ENCODE peak calls at places on chromosomes 4 and X, in six cellular contexts. L is stomach, T is endothelial cell, Q is mucosa of descending colon, O is upper lobe of right lung, Z is AG09319. E is an unnamed sample.

GRCh38 chrX:53598169-53598568 is 88.3 kb downstream of the HUWE1 start:
- DNase-seq in L (no peak), O (no peak), Z (no peak), Q (no peak), T (no peak), E (no peak)

GRCh38 chrX:149060921-149061320 is 444.2 kb downstream of the IDS start:
- DNase-seq in L (no peak), O (no peak), T (no peak), Z (peak; percentile 4), Q (no peak), E (no peak)

GRCh38 chrX:133986008-133986683 is 752 bp upstream of the GPC3 start:
- DNase-seq in O (no peak), Z (no peak), T (no peak), Q (no peak), L (no peak), E (no peak)

GRCh38 chrX:48938721-48939416 is 18.5 kb downstream of the OTUD5 start:
- DNase-seq in L (no peak), Q (no peak), O (no peak), T (no peak), Z (no peak), E (no peak)

GRCh38 chr4:160180206-160180605 is 1077.3 kb downstream of the RAPGEF2 start:
- DNase-seq in O (no peak), T (no peak), L (no peak), Q (no peak), Z (no peak), E (no peak)

GRCh38 chrX:136049608-136050007 is 64.4 kb downstream of the SLC9A6 start:
- DNase-seq in Q (no peak), O (no peak), T (no peak), L (no peak), Z (no peak), E (no peak)

GRCh38 chr4:81607947-81608346 is 136.2 kb upstream of the RASGEF1B start:
- DNase-seq in T (no peak), O (no peak), Q (no peak), Z (no peak), L (no peak), E (peak; percentile 54)

GRCh38 chr4:72496119-72496518 is 72.9 kb downstream of the ADAMTS3 start:
- DNase-seq in Q (no peak), L (no peak), O (no peak), Z (no peak), T (no peak), E (no peak)

GRCh38 chrX:133537142-133537541 is 121.9 kb upstream of the GPC4 start:
- DNase-seq in L (no peak), Z (no peak), Q (no peak), O (no peak), T (no peak), E (no peak)

GRCh38 chrX:98350940-98351339 is 1467.2 kb downstream of the RPA4 start:
- DNase-seq in Z (no peak), O (no peak), Q (no peak), L (no peak), T (no peak), E (no peak)

GRCh38 chr4:70601422-70602039 is 9.5 kb downstream of the AMBN start:
- DNase-seq in Z (peak; percentile 31), L (peak; percentile 53), O (peak; percentile 64), T (peak; percentile 64), Q (peak; percentile 51), E (peak; percentile 62)

GRCh38 chr4:8912506-8912905 is 40.9 kb upstream of the HMX1 start:
- DNase-seq in Q (no peak), Z (no peak), T (no peak), L (peak; percentile 14), O (no peak), E (no peak)

GRCh38 chrX:130216312-130216711 is 44.5 kb downstream of the RAB33A start:
- DNase-seq in T (no peak), L (no peak), Z (no peak), O (no peak), Q (no peak), E (no peak)

GRCh38 chr4:108219998-108220397 is 51.3 kb upstream of the LEF1 start:
- DNase-seq in T (no peak), O (no peak), Q (no peak), Z (no peak), L (no peak), E (no peak)

GRCh38 chrX:2676794-2677675 is 14.1 kb upstream of the CD99 start:
- DNase-seq in Z (no peak), Q (peak; percentile 33), O (no peak), T (no peak), L (no peak), E (no peak)

GRCh38 chr4:102758241-102758871 is 2.4 kb downstream of the MANBA start:
- DNase-seq in Z (no peak), L (no peak), O (no peak), Q (no peak), T (no peak), E (no peak)

GRCh38 chr4:139728840-139729239 is 63.2 kb downstream of the MGST2 start:
- DNase-seq in Q (peak; percentile 51), T (no peak), Z (no peak), L (peak; percentile 66), O (no peak), E (no peak)

GRCh38 chrX:47209508-47210238 is 8.8 kb upstream of the CDK16 start:
- DNase-seq in Z (no peak), T (no peak), Q (no peak), O (no peak), L (no peak), E (no peak)

GRCh38 chr4:47842985-47843384 is 5.1 kb upstream of the CORIN start:
- DNase-seq in L (no peak), O (no peak), Z (no peak), T (no peak), Q (no peak), E (no peak)

GRCh38 chr4:96035727-96036126 is 195.8 kb downstream of the PDHA2 start:
- DNase-seq in Q (peak; percentile 20), T (peak; percentile 11), O (no peak), Z (no peak), L (no peak), E (no peak)
- TF ChIP-seq CTCF in Q (no peak), T (peak; percentile 58), O (peak; percentile 44), Z (no peak), L (no peak), E (peak; percentile 39)

DNA sequence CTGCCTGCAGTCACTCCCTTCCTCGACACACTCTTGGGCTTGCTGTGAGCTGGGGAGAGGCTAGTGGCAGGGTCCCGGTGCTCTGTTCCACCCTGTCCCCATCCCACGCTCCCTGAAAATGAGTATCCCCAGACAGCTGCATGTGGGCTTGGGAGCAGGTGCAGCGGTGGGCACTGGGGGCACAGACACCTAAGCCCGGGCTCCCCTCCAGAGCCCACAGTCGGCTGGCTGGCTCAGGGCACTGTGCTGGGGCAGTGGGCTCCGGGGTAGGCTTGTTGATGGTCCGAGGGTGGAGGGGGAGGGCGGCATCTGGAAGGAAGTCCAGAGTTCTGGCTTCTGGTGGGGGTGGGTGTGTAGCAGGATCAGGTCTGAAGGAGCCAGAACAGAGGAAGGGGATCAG is 113.7 kb downstream of the SORCS2 start:
- DNase-seq in O (no peak), Z (no peak), Q (no peak), L (no peak), T (no peak), E (no peak)
- TF ChIP-seq CTCF in O (no peak), Z (no peak), Q (no peak), L (no peak), T (no peak), E (no peak)

DNA sequence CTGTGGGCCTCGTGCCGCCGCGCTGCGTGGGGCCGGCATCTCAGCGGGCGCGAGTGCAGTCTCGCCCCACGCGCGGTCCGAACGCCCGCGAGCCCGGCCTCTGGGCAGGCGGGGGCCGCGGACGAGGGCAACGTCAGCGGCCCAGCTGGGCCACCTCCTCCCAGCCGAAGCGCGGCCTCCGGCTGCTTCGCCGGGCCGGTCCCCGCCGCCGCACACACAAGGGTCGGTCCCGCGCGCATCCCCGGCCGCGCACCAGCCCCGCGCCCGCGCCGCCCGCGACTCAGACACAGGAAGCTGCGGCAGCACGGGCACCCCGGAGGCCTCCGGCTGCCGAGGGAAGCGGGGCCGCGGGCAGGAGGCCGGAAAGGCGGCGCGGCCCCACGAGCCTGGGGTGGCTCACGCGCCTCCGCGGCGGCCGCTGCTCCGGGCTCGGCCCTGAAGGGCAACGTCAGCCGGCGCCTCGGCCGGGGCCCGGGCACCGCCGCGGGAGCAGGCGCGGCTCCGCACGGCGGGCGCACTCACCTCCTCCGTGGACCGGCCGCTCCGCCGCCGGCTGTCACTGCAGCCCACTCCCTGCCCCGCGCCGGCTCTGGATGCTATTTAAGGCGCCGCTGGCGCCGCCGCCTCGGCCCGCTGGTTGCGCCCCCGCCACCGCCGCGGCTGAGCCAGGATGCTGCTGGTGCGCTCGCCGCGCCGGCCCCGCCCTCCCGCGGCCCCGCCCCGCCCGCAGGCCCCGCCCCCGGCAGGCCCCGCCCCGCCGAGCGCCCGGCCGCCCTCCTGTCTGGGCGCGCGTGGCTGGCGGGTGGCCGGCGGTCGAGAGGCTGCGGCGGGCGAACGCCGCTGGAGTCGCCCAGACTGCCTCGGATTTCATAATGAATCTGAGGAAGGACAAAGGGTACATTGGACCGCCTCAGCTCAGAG is at the start of gene ACSL1:
- DNase-seq in Z (no peak), T (peak; percentile 68), O (peak; percentile 94), Q (peak; percentile 78), L (peak; percentile 82), E (peak; percentile 83)
- TF ChIP-seq CTCF in Z (no peak), T (no peak), O (no peak), Q (no peak), L (no peak), E (no peak)

GRCh38 chrX:111914398-111915092 is 38.6 kb downstream of the TRPC5OS start:
- DNase-seq in L (no peak), O (no peak), Z (no peak), Q (no peak), T (no peak), E (no peak)
- TF ChIP-seq CTCF in L (no peak), O (no peak), Z (no peak), Q (no peak), T (no peak), E (no peak)

DNA sequence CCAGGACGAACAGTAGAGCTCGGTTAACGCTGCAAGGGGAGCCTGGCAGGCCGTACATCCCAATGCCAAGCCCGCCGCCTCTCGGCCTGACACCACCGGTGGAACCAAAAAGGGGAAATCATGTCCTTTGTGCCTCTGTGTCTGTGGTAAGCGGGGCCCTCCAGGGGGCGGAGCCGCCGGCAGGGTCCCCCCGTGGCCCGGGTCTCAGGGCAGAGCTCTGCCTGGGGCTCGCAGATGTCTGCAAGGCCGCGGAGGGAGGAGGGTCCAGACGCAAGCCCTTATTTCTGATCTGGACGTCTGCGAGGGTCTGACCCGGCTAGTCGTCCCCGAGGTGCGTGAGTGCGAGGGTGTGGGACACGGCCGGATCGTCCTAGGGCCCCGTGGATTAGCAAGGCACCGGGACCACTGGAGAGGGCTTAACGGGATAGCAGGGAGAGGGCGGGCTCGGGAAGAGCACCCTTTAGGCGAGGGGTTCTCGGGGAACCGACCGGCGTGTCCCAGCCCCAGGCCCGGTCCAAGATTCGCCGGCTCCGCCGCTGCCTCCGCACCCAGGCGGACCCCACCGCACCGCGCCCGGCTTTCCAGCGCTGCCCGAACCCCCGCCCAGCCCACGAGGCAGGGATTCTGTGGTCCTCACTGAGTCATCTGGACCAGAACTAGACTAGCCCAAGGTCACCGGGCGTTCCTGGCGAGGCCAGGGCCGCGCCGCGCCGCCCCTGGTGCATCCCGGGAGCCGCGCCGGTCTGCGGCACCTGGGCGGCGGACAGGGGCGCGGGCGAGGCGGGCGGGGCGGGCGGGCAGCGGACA is 858 bp upstream of the FAM193A start:
- DNase-seq in Q (peak; percentile 45), T (peak; percentile 62), L (peak; percentile 35), Z (no peak), O (peak; percentile 80), E (peak; percentile 71)
- TF ChIP-seq CTCF in Q (no peak), T (no peak), L (no peak), Z (no peak), O (peak; percentile 13), E (peak; percentile 25)